ENCODE peak calls at places on chromosomes 5 and 9, in four cellular contexts. W is K562, N is A549, I is stomach. A is an unnamed sample.

GRCh38 chr9:13128266-13128825 is 151.1 kb downstream of the MPDZ start:
- DNase-seq in W (no peak), N (no peak), I (no peak), A (no peak)

GRCh38 chr5:125865166-125865815 is 557.9 kb upstream of the GRAMD2B start:
- DNase-seq in W (no peak), N (no peak), I (no peak), A (no peak)

GRCh38 chr5:88298425-88298824 is 29.8 kb upstream of the TMEM161B start:
- DNase-seq in W (no peak), N (no peak), I (no peak), A (no peak)

GRCh38 chr9:89461302-89461701 is 36.6 kb downstream of the SEMA4D start:
- DNase-seq in W (no peak), N (no peak), I (no peak), A (peak; percentile 96)

GRCh38 chr5:1916041-1917001 is 33.6 kb upstream of the IRX4 start:
- DNase-seq in W (no peak), N (no peak), I (peak; percentile 18), A (no peak)

GRCh38 chr9:127561491-127562270 is 50.4 kb upstream of the STXBP1 start:
- DNase-seq in W (peak; percentile 76), N (peak; percentile 95), I (peak; percentile 71), A (peak; percentile 98)

GRCh38 chr9:133360400-133361393 is 4.3 kb downstream of the SURF2 start:
- DNase-seq in W (no peak), N (no peak), I (no peak), A (no peak)

GRCh38 chr9:113955076-113955752 is 79.1 kb downstream of the ZNF618 start:
- DNase-seq in W (no peak), N (no peak), I (no peak), A (no peak)

GRCh38 chr9:91256235-91256634 is 105.5 kb downstream of the AUH start:
- DNase-seq in W (no peak), N (no peak), I (no peak), A (no peak)

GRCh38 chr5:120368923-120369715 is 95.0 kb upstream of the PRR16 start:
- DNase-seq in W (no peak), N (no peak), I (peak; percentile 85), A (no peak)

GRCh38 chr5:54936201-54936600 is 49.2 kb downstream of the ESM1 start:
- DNase-seq in W (no peak), N (no peak), I (no peak), A (no peak)

GRCh38 chr9:85746309-85746708 is 4.6 kb upstream of the AGTPBP1 start:
- DNase-seq in W (no peak), N (no peak), I (no peak), A (no peak)

GRCh38 chr5:61603211-61603908 is 271.3 kb downstream of the ZSWIM6 start:
- DNase-seq in W (no peak), N (peak; percentile 74), I (no peak), A (no peak)

GRCh38 chr5:154236-154635 is 37.1 kb upstream of the LRRC14B start:
- DNase-seq in W (no peak), N (no peak), I (no peak), A (no peak)

GRCh38 chr5:127785098-127785927 is 82.1 kb downstream of the CCDC192 start:
- DNase-seq in W (no peak), N (peak; percentile 7), I (no peak), A (peak; percentile 21)

GRCh38 chr9:131429121-131430012 is 35.5 kb downstream of the PRRC2B start:
- DNase-seq in W (no peak), N (no peak), I (no peak), A (no peak)

GRCh38 chr9:133708770-133709611 is 29.2 kb downstream of the SARDH start:
- DNase-seq in W (peak; percentile 26), N (no peak), I (no peak), A (no peak)

GRCh38 chr5:14864181-14864812 is 7.3 kb downstream of the ANKH start:
- DNase-seq in W (no peak), N (no peak), I (no peak), A (no peak)

GRCh38 chr9:113886003-113886324 is 9.9 kb downstream of the ZNF618 start:
- DNase-seq in W (no peak), N (no peak), I (no peak), A (no peak)

GRCh38 chr9:38652486-38652885 is 32.1 kb upstream of the ANKRD18A start:
- DNase-seq in W (no peak), N (no peak), I (no peak), A (no peak)

GRCh38 chr5:73498057-73498992 is at the start of gene BTF3:
- DNase-seq in W (peak; percentile 85), N (peak; percentile 99), I (peak; percentile 95), A (peak; percentile 93)
- TF ChIP-seq POLR2A in W (peak; percentile 97), N (peak; percentile 89), I (no peak), A (peak; percentile 92)

DNA sequence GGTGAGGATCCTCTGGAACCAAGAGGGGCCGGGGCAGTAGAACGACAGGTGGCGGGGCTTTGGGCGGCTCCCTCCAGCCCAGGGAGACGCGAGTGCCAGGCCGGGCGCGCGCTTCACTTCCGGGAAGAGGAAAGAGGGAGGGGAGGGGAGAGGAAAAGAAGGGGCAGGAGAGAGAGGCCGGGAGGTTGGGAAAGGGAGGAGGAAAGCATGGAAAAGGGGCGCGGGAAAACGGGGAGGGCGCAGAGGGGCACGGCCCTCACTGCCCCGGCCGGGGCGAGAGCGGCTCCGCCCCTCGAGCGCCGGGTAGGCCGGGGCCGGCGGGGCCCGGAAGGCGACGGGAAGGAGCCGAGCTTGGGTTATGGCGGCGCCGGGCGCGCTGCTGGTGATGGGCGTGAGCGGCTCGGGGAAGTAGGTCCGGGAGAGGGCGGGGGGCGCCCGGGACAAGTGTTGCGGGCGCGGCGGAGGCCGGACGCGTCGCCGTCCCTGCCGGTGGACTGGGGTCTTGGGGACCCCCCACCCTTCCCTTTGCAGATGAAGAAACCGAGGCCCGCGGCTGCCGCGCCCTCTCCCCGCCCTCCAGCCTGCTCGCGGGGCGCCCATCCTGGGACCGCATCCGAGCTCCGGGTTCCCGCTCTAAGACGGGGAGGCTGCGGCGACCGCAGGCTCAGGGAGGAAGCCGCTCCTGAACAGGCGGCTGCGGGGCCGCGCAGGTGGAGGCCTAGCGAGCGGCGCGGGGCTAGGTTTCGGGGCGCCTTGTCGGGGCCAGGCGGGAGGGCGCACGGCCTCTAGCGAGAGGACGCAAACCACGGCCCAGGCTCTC is at the start of gene IDNK:
- DNase-seq in W (peak; percentile 77), N (peak; percentile 71), I (peak; percentile 66), A (peak; percentile 80)
- TF ChIP-seq POLR2A in W (peak; percentile 77), N (peak; percentile 64), I (no peak), A (peak; percentile 36)

DNA sequence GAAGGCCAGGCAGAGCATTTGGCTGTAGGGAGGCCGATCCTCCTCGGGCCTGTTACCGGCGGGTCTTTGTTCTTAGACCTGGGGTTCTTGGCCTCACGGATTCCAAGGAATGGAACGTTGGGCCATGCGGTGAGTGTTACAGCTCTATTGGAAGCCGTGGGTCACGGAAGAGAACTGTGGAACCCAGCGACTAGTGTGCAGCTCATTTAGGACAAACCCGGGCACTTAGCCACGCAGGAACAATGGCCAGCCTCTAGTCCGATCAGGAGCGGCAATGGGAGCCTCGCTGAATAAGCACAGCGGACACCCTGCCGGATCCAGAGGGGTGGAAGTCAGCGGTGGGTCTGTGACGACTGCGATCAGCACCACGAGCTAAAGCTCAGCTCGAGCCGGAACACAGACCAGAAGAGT is 53.9 kb upstream of the RPL26L1 start:
- DNase-seq in W (no peak), N (no peak), I (no peak), A (no peak)
- TF ChIP-seq POLR2A in W (no peak), N (no peak), I (no peak), A (no peak)

GRCh38 chr5:93807860-93808259 is 66.5 kb upstream of the POU5F2 start:
- DNase-seq in W (no peak), N (no peak), I (no peak), A (no peak)
- TF ChIP-seq POLR2A in W (no peak), N (no peak), I (no peak), A (no peak)

DNA sequence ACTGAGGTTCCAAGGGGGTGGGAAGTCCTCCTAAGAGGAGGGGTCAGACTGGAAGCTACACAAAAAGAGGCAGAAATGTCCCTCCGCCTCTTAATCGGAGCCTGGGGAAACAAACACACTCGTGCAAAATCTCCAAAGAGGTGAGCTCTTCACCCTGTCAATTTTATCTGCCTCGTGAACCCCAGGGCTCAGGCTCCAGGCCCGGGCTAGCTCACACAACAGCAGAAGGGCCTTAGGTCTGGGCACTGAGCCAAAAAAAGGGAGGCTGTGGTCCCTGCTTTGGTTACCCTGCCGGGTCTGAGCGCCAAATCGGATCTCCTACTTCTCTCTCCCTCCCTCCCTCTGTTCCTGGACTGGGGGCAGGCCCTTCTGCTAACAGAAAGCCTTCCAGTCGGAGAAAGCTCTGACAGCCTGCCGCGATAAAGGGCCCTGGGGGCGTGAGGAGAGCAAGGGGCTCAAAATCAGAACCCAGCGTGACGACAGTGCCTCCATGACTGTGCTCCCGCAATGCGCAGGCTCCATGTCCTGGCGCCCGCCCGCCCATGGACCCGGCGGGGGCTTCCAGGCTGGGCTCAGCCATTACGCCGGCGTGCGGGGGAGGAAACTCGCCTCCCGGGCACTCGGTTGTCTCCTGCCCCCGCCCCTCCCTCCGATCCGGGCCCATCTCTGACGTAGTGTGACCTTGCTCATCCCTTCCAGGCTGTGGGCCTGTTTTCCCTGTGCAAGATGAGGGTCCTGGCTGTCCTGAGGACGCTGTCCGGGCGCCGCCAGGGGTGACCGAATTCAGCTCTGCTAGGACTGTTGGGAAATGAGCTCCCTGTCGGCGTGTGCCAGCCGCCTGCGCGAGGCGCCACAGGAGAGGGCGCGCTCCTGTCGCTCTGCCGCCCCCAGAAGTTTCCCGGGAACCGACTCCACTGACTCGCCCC is 865 bp upstream of the SLC22A4 start:
- DNase-seq in W (peak; percentile 88), N (peak; percentile 91), I (peak; percentile 73), A (peak; percentile 82)
- TF ChIP-seq POLR2A in W (no peak), N (peak; percentile 94), I (no peak), A (peak; percentile 73)

GRCh38 chr5:178588769-178589168 is 1.4 kb downstream of the COL23A1 start:
- DNase-seq in W (no peak), N (no peak), I (no peak), A (no peak)

GRCh38 chr5:178587793-178588611 is 2.2 kb downstream of the COL23A1 start:
- DNase-seq in W (no peak), N (no peak), I (no peak), A (no peak)

GRCh38 chr5:178590924-178591423 is 781 bp upstream of the COL23A1 start:
- DNase-seq in W (no peak), N (no peak), I (no peak), A (no peak)

GRCh38 chr5:178589180-178590140 is 733 bp downstream of the COL23A1 start:
- DNase-seq in W (peak; percentile 41), N (no peak), I (no peak), A (no peak)

DNA sequence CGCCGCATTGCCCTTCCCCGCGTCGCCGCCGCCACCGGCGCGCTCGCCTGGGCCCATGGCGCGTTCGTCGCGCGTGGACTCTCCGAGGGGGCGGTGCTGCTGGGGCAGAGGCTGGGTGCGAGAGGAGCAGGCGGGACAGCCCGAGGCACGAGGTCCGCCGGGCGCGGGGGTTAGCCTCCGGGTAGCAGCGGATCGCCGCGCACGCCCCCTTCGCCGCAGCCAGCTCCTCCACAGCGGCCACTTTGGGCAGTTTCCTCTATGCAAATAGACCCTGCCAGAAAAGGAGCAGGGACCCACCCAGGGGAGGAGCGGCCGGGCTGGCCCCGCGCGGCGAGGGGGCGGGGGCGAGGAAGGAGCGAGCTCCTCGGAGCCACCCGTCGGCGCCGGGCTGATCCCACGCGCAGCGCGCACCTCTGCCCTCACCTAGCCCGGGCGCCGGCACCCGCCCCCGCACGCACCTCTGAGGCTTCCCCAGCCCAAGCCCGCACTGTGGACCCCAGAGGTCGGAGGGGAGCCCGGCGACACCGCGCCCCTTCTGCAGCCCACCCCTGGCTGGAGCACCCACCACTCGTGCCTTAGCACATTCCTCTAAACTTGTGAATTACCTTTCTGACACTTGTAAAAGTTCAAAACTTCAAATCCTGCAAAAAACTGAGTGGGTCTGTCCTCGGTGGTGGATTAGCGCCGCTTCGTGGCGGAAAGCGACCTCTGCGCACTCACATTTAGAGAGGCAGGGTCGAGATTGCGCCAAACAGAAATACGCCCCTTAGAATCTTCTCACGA is at the start of gene COL23A1:
- DNase-seq in W (peak; percentile 68), N (peak; percentile 17), I (peak; percentile 28), A (no peak)
- TF ChIP-seq POLR2A in W (no peak), N (no peak), I (no peak), A (no peak)

GRCh38 chr9:129458663-129459549 is 162.0 kb downstream of the C9orf50 start:
- DNase-seq in W (no peak), N (no peak), I (peak; percentile 86), A (peak; percentile 44)
- TF ChIP-seq POLR2A in W (no peak), N (no peak), I (no peak), A (no peak)

A was measured in H54.